ENCODE peak calls at places on chromosomes 3 and 15, in six cellular contexts. One of them, this sample, is unnamed.

GRCh38 chr15:90735929-90736328 is 18.8 kb downstream of the BLM start:
- DNase-seq in heart right ventricle: no peak
- DNase-seq in K562: no peak
- DNase-seq in testis: no peak
- DNase-seq in right cardiac atrium: no peak
- DNase-seq in Panc1: no peak
- DNase-seq in this sample: no peak

GRCh38 chr3:48686538-48687219 is 964 bp upstream of the NCKIPSD start:
- DNase-seq in K562: no peak
- DNase-seq in right cardiac atrium: no peak
- DNase-seq in heart right ventricle: no peak
- DNase-seq in testis: no peak
- DNase-seq in Panc1: no peak
- DNase-seq in this sample: no peak

GRCh38 chr3:54185740-54186139 is 63.4 kb downstream of the CACNA2D3 start:
- DNase-seq in testis: no peak
- DNase-seq in heart right ventricle: no peak
- DNase-seq in K562: no peak
- DNase-seq in Panc1: no peak
- DNase-seq in right cardiac atrium: no peak
- DNase-seq in this sample: no peak

GRCh38 chr3:169760479-169760878 is 4.4 kb downstream of the TERC start:
- DNase-seq in heart right ventricle: no peak
- DNase-seq in Panc1: no peak
- DNase-seq in K562: peak
- DNase-seq in right cardiac atrium: no peak
- DNase-seq in testis: no peak
- DNase-seq in this sample: no peak

GRCh38 chr15:51062736-51063135 is 32.0 kb downstream of the TNFAIP8L3 start:
- DNase-seq in Panc1: no peak
- DNase-seq in K562: no peak
- DNase-seq in heart right ventricle: no peak
- DNase-seq in testis: no peak
- DNase-seq in right cardiac atrium: no peak
- DNase-seq in this sample: no peak

GRCh38 chr3:173785004-173785403 is 387.5 kb downstream of the NLGN1 start:
- DNase-seq in heart right ventricle: no peak
- DNase-seq in right cardiac atrium: no peak
- DNase-seq in testis: no peak
- DNase-seq in Panc1: no peak
- DNase-seq in K562: no peak
- DNase-seq in this sample: no peak

GRCh38 chr15:22960126-22960525 is 20.0 kb downstream of the CYFIP1 start:
- DNase-seq in Panc1: no peak
- DNase-seq in right cardiac atrium: no peak
- DNase-seq in K562: no peak
- DNase-seq in testis: no peak
- DNase-seq in heart right ventricle: no peak
- DNase-seq in this sample: no peak

GRCh38 chr3:25495726-25496125 is 67.7 kb downstream of the RARB start:
- DNase-seq in right cardiac atrium: no peak
- DNase-seq in testis: no peak
- DNase-seq in K562: no peak
- DNase-seq in Panc1: no peak
- DNase-seq in heart right ventricle: no peak
- DNase-seq in this sample: no peak

GRCh38 chr15:85071534-85071933 is 89.9 kb downstream of the PDE8A start:
- DNase-seq in heart right ventricle: no peak
- DNase-seq in testis: no peak
- DNase-seq in K562: no peak
- DNase-seq in Panc1: no peak
- DNase-seq in right cardiac atrium: no peak
- DNase-seq in this sample: no peak

GRCh38 chr15:28107111-28107893 is 8.2 kb upstream of the OCA2 start:
- DNase-seq in testis: no peak
- DNase-seq in heart right ventricle: no peak
- DNase-seq in K562: no peak
- DNase-seq in right cardiac atrium: peak
- DNase-seq in Panc1: no peak
- DNase-seq in this sample: no peak

GRCh38 chr15:73366766-73367623 is 1.8 kb downstream of the HCN4 start:
- DNase-seq in heart right ventricle: peak
- DNase-seq in K562: no peak
- DNase-seq in Panc1: no peak
- DNase-seq in right cardiac atrium: no peak
- DNase-seq in testis: no peak
- DNase-seq in this sample: no peak

GRCh38 chr3:99658274-99658673 is 19.9 kb downstream of the COL8A1 start:
- DNase-seq in right cardiac atrium: no peak
- DNase-seq in Panc1: no peak
- DNase-seq in heart right ventricle: no peak
- DNase-seq in K562: no peak
- DNase-seq in testis: no peak
- DNase-seq in this sample: no peak

GRCh38 chr3:172189987-172190603 is 150.7 kb downstream of the FNDC3B start:
- DNase-seq in testis: no peak
- DNase-seq in right cardiac atrium: no peak
- DNase-seq in Panc1: no peak
- DNase-seq in heart right ventricle: no peak
- DNase-seq in K562: no peak
- DNase-seq in this sample: no peak

GRCh38 chr15:25805006-25805405 is 58.1 kb downstream of the ATP10A start:
- DNase-seq in heart right ventricle: no peak
- DNase-seq in Panc1: no peak
- DNase-seq in right cardiac atrium: no peak
- DNase-seq in testis: no peak
- DNase-seq in K562: no peak
- DNase-seq in this sample: no peak

GRCh38 chr15:55627730-55628368 is 39.7 kb upstream of the PYGO1 start:
- DNase-seq in Panc1: peak
- DNase-seq in heart right ventricle: no peak
- DNase-seq in testis: no peak
- DNase-seq in K562: no peak
- DNase-seq in right cardiac atrium: no peak
- DNase-seq in this sample: no peak

GRCh38 chr15:48190932-48191573 is 412 bp upstream of the CTXN2 start:
- DNase-seq in K562: no peak
- DNase-seq in Panc1: no peak
- DNase-seq in testis: peak
- DNase-seq in right cardiac atrium: peak
- DNase-seq in heart right ventricle: peak
- DNase-seq in this sample: peak

GRCh38 chr3:117149577-117149976 is 440.0 kb downstream of the TUSC7 start:
- DNase-seq in Panc1: no peak
- DNase-seq in K562: no peak
- DNase-seq in testis: no peak
- DNase-seq in right cardiac atrium: no peak
- DNase-seq in heart right ventricle: no peak
- DNase-seq in this sample: no peak

GRCh38 chr15:80020731-80021130 is 38.7 kb upstream of the ZFAND6 start:
- DNase-seq in Panc1: no peak
- DNase-seq in K562: no peak
- DNase-seq in heart right ventricle: no peak
- DNase-seq in testis: no peak
- DNase-seq in right cardiac atrium: no peak
- DNase-seq in this sample: no peak

GRCh38 chr3:63900459-63900858 is 11.7 kb downstream of the SCAANT1 start:
- DNase-seq in K562: no peak
- DNase-seq in heart right ventricle: peak
- DNase-seq in testis: no peak
- DNase-seq in right cardiac atrium: no peak
- DNase-seq in Panc1: no peak
- DNase-seq in this sample: peak

GRCh38 chr15:98648654-98649537 is 557 bp downstream of the IGF1R start:
- DNase-seq in heart right ventricle: peak
- DNase-seq in testis: peak
- DNase-seq in K562: peak
- DNase-seq in right cardiac atrium: peak
- DNase-seq in Panc1: no peak
- DNase-seq in this sample: no peak

GRCh38 chr3:39903253-39903652 is 93.8 kb downstream of the MYRIP start:
- DNase-seq in right cardiac atrium: no peak
- DNase-seq in K562: no peak
- DNase-seq in Panc1: no peak
- DNase-seq in testis: no peak
- DNase-seq in heart right ventricle: no peak
- DNase-seq in this sample: no peak

GRCh38 chr15:65300924-65301441 is 3.5 kb upstream of the RNU5B-1 start:
- DNase-seq in K562: no peak
- DNase-seq in heart right ventricle: no peak
- DNase-seq in Panc1: no peak
- DNase-seq in testis: peak
- DNase-seq in right cardiac atrium: no peak
- DNase-seq in this sample: no peak

GRCh38 chr3:11592460-11593298 is 51.0 kb downstream of the VGLL4 start:
- DNase-seq in Panc1: no peak
- DNase-seq in testis: no peak
- DNase-seq in heart right ventricle: no peak
- DNase-seq in K562: no peak
- DNase-seq in right cardiac atrium: no peak
- DNase-seq in this sample: no peak

DNA sequence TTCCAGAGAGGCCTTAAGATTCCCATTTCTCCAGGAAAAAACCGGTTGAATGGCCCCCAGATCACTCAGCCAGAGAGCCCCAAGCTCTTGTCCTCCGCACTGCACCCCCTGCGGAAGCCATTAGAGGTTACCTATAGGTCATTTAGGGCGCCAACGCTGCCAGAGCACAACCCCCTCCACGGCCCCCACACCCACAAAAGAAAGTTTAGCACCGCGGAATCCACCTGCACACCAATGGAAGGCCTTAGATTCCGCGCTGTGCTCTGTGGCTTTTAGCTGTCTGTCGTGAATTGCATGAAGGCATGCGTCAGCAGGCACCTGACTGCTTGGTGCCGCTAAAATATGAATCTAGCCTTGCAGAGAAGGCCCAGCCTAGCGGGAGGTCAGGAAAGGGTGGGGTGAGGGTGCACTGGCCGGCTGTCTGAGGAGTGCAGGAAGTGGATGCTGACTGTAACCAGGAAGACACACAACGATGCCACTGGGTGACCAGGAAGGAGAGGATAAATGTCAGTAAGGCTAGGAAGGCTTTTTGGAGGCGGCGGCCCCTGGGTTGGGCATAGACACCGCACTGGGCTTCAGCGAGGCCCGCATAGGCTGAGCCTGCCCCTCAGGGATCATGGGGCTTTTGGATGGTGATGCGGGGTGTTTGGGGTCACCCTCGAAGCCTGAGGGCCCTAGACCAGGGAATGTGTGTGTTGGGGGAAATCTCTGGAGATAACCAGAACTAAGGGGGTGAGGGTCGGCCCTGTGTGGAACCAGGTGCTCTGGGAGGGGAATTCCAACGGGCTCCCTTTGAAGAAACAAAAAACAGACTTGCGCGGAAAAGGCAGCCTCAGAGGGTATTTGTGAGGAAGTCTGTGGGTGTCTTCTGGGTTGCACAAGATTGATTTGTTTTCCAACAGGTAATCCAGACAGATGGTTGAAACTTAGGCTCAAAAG is 964 bp upstream of the NUP210 start:
- DNase-seq in Panc1: no peak
- DNase-seq in heart right ventricle: no peak
- DNase-seq in right cardiac atrium: no peak
- DNase-seq in K562: peak
- DNase-seq in testis: peak
- DNase-seq in this sample: no peak
- H3K27ac ChIP-seq in Panc1: no peak
- H3K27ac ChIP-seq in heart right ventricle: no peak
- H3K27ac ChIP-seq in right cardiac atrium: no peak
- H3K27ac ChIP-seq in K562: peak
- H3K27ac ChIP-seq in testis: no peak
- H3K27ac ChIP-seq in this sample: no peak

GRCh38 chr3:77055841-77056341 is 16.0 kb downstream of the ROBO2 start:
- DNase-seq in heart right ventricle: no peak
- DNase-seq in K562: no peak
- DNase-seq in right cardiac atrium: no peak
- DNase-seq in testis: no peak
- DNase-seq in Panc1: no peak
- DNase-seq in this sample: no peak
- H3K27ac ChIP-seq in heart right ventricle: no peak
- H3K27ac ChIP-seq in K562: no peak
- H3K27ac ChIP-seq in right cardiac atrium: no peak
- H3K27ac ChIP-seq in testis: no peak
- H3K27ac ChIP-seq in Panc1: no peak
- H3K27ac ChIP-seq in this sample: no peak

GRCh38 chr3:128649264-128649663 is 1.4 kb downstream of the RPN1 start:
- DNase-seq in Panc1: no peak
- DNase-seq in heart right ventricle: no peak
- DNase-seq in testis: no peak
- DNase-seq in right cardiac atrium: no peak
- DNase-seq in K562: no peak
- DNase-seq in this sample: no peak

GRCh38 chr3:128647307-128647706 is 3.3 kb downstream of the RPN1 start:
- DNase-seq in testis: no peak
- DNase-seq in Panc1: no peak
- DNase-seq in K562: no peak
- DNase-seq in heart right ventricle: no peak
- DNase-seq in right cardiac atrium: no peak
- DNase-seq in this sample: no peak

GRCh38 chr3:128650096-128651050 is at the start of gene RPN1:
- DNase-seq in K562: peak
- DNase-seq in Panc1: peak
- DNase-seq in heart right ventricle: peak
- DNase-seq in testis: peak
- DNase-seq in right cardiac atrium: peak
- DNase-seq in this sample: peak

GRCh38 chr3:128648402-128648801 is 2.2 kb downstream of the RPN1 start:
- DNase-seq in right cardiac atrium: no peak
- DNase-seq in testis: no peak
- DNase-seq in K562: no peak
- DNase-seq in Panc1: no peak
- DNase-seq in heart right ventricle: no peak
- DNase-seq in this sample: no peak
- H3K27ac ChIP-seq in right cardiac atrium: no peak
- H3K27ac ChIP-seq in testis: no peak
- H3K27ac ChIP-seq in K562: no peak
- H3K27ac ChIP-seq in Panc1: peak
- H3K27ac ChIP-seq in heart right ventricle: no peak
- H3K27ac ChIP-seq in this sample: peak

DNA sequence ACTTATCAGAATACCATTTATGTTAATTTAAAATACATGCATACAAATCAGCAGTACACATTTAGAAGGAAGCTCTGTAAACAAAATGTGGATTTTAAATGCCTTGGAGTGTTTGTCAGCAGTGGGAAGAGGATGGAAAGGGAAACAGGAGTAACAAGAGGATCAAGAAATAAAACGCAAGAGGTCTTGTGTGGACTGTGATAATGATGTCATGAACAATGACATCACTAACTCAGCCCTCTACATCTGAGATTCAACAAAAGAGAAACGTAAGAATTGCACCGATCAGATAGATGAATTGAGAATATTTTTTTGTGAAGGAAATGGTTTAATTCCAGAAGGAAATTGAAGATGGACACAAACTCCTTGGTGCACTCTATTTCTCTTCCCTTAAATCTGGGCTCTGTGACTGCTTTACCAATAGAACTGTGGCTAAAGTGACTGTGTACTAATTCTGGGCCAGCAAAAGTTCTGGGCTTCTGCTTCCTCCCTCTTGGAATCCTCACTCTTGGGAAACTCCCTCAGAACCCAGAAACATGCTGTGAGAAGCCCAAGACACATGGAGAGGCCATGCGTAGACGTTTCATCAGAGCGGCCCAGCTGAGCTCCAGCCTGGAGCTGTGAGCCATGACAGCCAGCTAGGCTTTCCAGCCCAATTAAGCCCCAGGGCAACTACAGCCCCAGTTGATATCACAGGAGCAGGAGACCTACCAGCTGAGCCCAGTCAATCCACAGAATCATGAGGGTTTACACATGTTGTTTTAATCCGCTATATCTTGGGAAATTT is 43.9 kb upstream of the CNOT10 start:
- DNase-seq in testis: no peak
- DNase-seq in Panc1: no peak
- DNase-seq in right cardiac atrium: peak
- DNase-seq in heart right ventricle: peak
- DNase-seq in K562: no peak
- DNase-seq in this sample: no peak
- H3K27ac ChIP-seq in testis: no peak
- H3K27ac ChIP-seq in Panc1: no peak
- H3K27ac ChIP-seq in right cardiac atrium: no peak
- H3K27ac ChIP-seq in heart right ventricle: peak
- H3K27ac ChIP-seq in K562: no peak
- H3K27ac ChIP-seq in this sample: no peak

This sample was measured in SK-N-MC.